ENCODE peak calls at places on chromosomes 7 and 10, in nine cellular contexts. F, E, N, G, Q, R, H, Z and V are unnamed samples.

GRCh38 chr10:102131286-102132170 is 1.3 kb upstream of the PPRC1 start:
- DNase-seq in F (no peak), E (no peak), N (no peak), G (no peak), Q (no peak), R (no peak), H (peak), Z (no peak), V (peak)

GRCh38 chr7:18384491-18385143 is 110.9 kb upstream of the HDAC9 start:
- DNase-seq in F (no peak), E (peak), N (no peak), G (no peak), Q (no peak), R (no peak), H (no peak), Z (no peak), V (no peak)

GRCh38 chr10:75108684-75109458 is 2.6 kb upstream of the SAMD8 start:
- DNase-seq in F (no peak), E (peak), N (no peak), G (no peak), Q (no peak), R (no peak), H (no peak), Z (no peak), V (peak)

GRCh38 chr7:91941450-91941849 is 788 bp downstream of the AKAP9 start:
- DNase-seq in F (no peak), E (peak), N (peak), G (no peak), Q (no peak), R (peak), H (peak), Z (peak), V (peak)

GRCh38 chr10:97584060-97584797 is at the start of gene HOGA1:
- DNase-seq in F (peak), E (peak), N (no peak), G (peak), Q (peak), R (no peak), H (peak), Z (peak), V (peak)

GRCh38 chr10:91536101-91536500 is 96.8 kb downstream of the PPP1R3C start:
- DNase-seq in F (no peak), E (no peak), N (no peak), G (no peak), Q (no peak), R (no peak), H (no peak), Z (no peak), V (no peak)

GRCh38 chr7:130951303-130951975 is 217.4 kb upstream of the KLF14 start:
- DNase-seq in F (no peak), E (no peak), N (no peak), G (no peak), Q (no peak), R (no peak), H (no peak), Z (no peak), V (no peak)

GRCh38 chr10:69666756-69667155 is 36.7 kb downstream of the FAM241B start:
- DNase-seq in F (no peak), E (no peak), N (no peak), G (no peak), Q (no peak), R (no peak), H (no peak), Z (no peak), V (no peak)

GRCh38 chr7:105261689-105262088 is 127.0 kb downstream of the SRPK2 start:
- DNase-seq in F (no peak), E (peak), N (no peak), G (no peak), Q (no peak), R (no peak), H (peak), Z (no peak), V (peak)

GRCh38 chr7:97845622-97846203 is 26.5 kb downstream of the ASNS start:
- DNase-seq in F (peak), E (peak), N (peak), G (no peak), Q (no peak), R (no peak), H (peak), Z (no peak), V (peak)

GRCh38 chr7:27139335-27140107 is 4.0 kb downstream of the HOXA5 start:
- DNase-seq in F (no peak), E (peak), N (no peak), G (no peak), Q (no peak), R (no peak), H (no peak), Z (no peak), V (no peak)

GRCh38 chr7:69564454-69565417 is 33.5 kb upstream of the AUTS2 start:
- DNase-seq in F (peak), E (peak), N (peak), G (peak), Q (peak), R (no peak), H (no peak), Z (peak), V (no peak)

GRCh38 chr7:34832020-34832419 is 174.0 kb downstream of the NPSR1 start:
- DNase-seq in F (no peak), E (no peak), N (no peak), G (no peak), Q (no peak), R (no peak), H (no peak), Z (no peak), V (no peak)

GRCh38 chr7:36264123-36264916 is 111.3 kb downstream of the EEPD1 start:
- DNase-seq in F (no peak), E (no peak), N (no peak), G (no peak), Q (no peak), R (no peak), H (no peak), Z (no peak), V (no peak)

GRCh38 chr7:19248681-19249080 is 103.5 kb upstream of the FERD3L start:
- DNase-seq in F (no peak), E (no peak), N (no peak), G (no peak), Q (no peak), R (no peak), H (no peak), Z (no peak), V (peak)

GRCh38 chr10:80541144-80541750 is 3.5 kb downstream of the SH2D4B start:
- DNase-seq in F (no peak), E (no peak), N (no peak), G (no peak), Q (no peak), R (no peak), H (no peak), Z (no peak), V (no peak)

GRCh38 chr10:23914641-23915040 is 294.3 kb upstream of the KIAA1217 start:
- DNase-seq in F (no peak), E (no peak), N (no peak), G (no peak), Q (no peak), R (no peak), H (no peak), Z (no peak), V (no peak)

GRCh38 chr7:101378808-101379207 is 16.1 kb downstream of the COL26A1 start:
- DNase-seq in F (no peak), E (peak), N (no peak), G (no peak), Q (no peak), R (no peak), H (no peak), Z (no peak), V (no peak)

GRCh38 chr7:44489955-44490350 is 505 bp downstream of the NUDCD3 start:
- DNase-seq in F (no peak), E (no peak), N (no peak), G (no peak), Q (no peak), R (peak), H (no peak), Z (peak), V (peak)

GRCh38 chr7:141430426-141431142 is 120.6 kb upstream of the AGK start:
- DNase-seq in F (no peak), E (peak), N (no peak), G (no peak), Q (no peak), R (no peak), H (no peak), Z (no peak), V (no peak)

GRCh38 chr7:94324380-94325120 is 70.1 kb upstream of the COL1A2 start:
- DNase-seq in F (no peak), E (peak), N (no peak), G (no peak), Q (no peak), R (no peak), H (no peak), Z (no peak), V (no peak)

GRCh38 chr10:118990326-118990725 is 39.2 kb upstream of the NANOS1 start:
- DNase-seq in F (no peak), E (no peak), N (peak), G (no peak), Q (no peak), R (no peak), H (no peak), Z (no peak), V (no peak)

GRCh38 chr7:87359366-87359765 is 13.9 kb downstream of the CROT start:
- DNase-seq in F (no peak), E (no peak), N (no peak), G (no peak), Q (no peak), R (no peak), H (peak), Z (no peak), V (peak)

GRCh38 chr7:130290745-130291144 is 2.2 kb upstream of the CPA4 start:
- DNase-seq in F (no peak), E (no peak), N (no peak), G (no peak), Q (no peak), R (no peak), H (peak), Z (no peak), V (peak)

GRCh38 chr10:123515661-123516060 is 150.5 kb upstream of the GPR26 start:
- DNase-seq in F (no peak), E (no peak), N (no peak), G (no peak), Q (no peak), R (no peak), H (no peak), Z (no peak), V (no peak)

GRCh38 chr7:88432321-88432720 is 125.6 kb upstream of the STEAP4 start:
- DNase-seq in F (no peak), E (peak), N (peak), G (no peak), Q (no peak), R (no peak), H (no peak), Z (no peak), V (no peak)

GRCh38 chr7:44185729-44186128 is 3.5 kb downstream of the GCK start:
- DNase-seq in F (no peak), E (no peak), N (no peak), G (no peak), Q (no peak), R (no peak), H (no peak), Z (no peak), V (no peak)